ENCODE peak calls at places on chromosomes 12 and 14, in seven cellular contexts. N is activated CD4-positive, alpha-beta T cell treated with anti-CD3 and anti-CD28 coated beads, Interleukin-2, amount 10 ng/mL, durations not matched to agents 7 days and 5 days; T is left cardiac atrium; G is stimulated activated CD8-positive, alpha-beta memory T cell treated with anti-CD3 and anti-CD28 coated beads, Interleukin-2, amount 100 ng/mL, for 1 hour; Y is cortex of kidney; I is activated CD8-positive, alpha-beta memory T cell treated with anti-CD3 and anti-CD28 coated beads for 1 hour; S is CMK. J is an unnamed sample.
A peak's percentile ranks its signal among the peaks of the same experiment; 100 is the strongest.

GRCh38 chr14:77470192-77470870 is 12.4 kb downstream of the AHSA1 start:
- DNase-seq in N (no peak), T (no peak), G (no peak), Y (no peak), I (no peak), S (no peak), J (no peak)

GRCh38 chr12:132393245-132393795 is 63.9 kb upstream of the GALNT9 start:
- DNase-seq in N (no peak), T (no peak), G (no peak), Y (no peak), I (no peak), S (no peak), J (peak; percentile 80)

GRCh38 chr12:114967187-114967586 is 283.2 kb upstream of the TBX3 start:
- DNase-seq in N (no peak), T (no peak), G (no peak), Y (no peak), I (no peak), S (no peak), J (no peak)

GRCh38 chr14:103890836-103891666 is 37.2 kb upstream of the TDRD9 start:
- DNase-seq in N (no peak), T (no peak), G (no peak), Y (no peak), I (no peak), S (no peak), J (no peak)

GRCh38 chr12:128856035-128856790 is 2.9 kb downstream of the GLT1D1 start:
- DNase-seq in N (no peak), T (no peak), G (no peak), Y (no peak), I (no peak), S (no peak), J (no peak)

GRCh38 chr14:75274899-75275569 is 3.6 kb upstream of the FOS start:
- DNase-seq in N (peak; percentile 51), T (no peak), G (no peak), Y (no peak), I (peak; percentile 33), S (no peak), J (peak; percentile 90)

GRCh38 chr12:83573676-83574075 is 887.0 kb downstream of the TMTC2 start:
- DNase-seq in N (no peak), T (no peak), G (no peak), Y (no peak), I (no peak), S (no peak), J (peak; percentile 45)

GRCh38 chr12:69991683-69992297 is 166.8 kb downstream of the MYRFL start:
- DNase-seq in N (no peak), T (no peak), G (no peak), Y (no peak), I (no peak), S (no peak), J (no peak)

GRCh38 chr12:77253321-77253720 is 188.0 kb upstream of the E2F7 start:
- DNase-seq in N (no peak), T (no peak), G (no peak), Y (no peak), I (no peak), S (no peak), J (no peak)

GRCh38 chr12:90280564-90281058 is 572.0 kb upstream of the ATP2B1 start:
- DNase-seq in N (no peak), T (no peak), G (no peak), Y (no peak), I (no peak), S (no peak), J (no peak)

GRCh38 chr12:9118161-9118560 is 2.4 kb upstream of the A2M start:
- DNase-seq in N (no peak), T (no peak), G (no peak), Y (no peak), I (no peak), S (peak; percentile 75), J (peak; percentile 47)

GRCh38 chr12:95767703-95768102 is 22.9 kb downstream of the NTN4 start:
- DNase-seq in N (no peak), T (no peak), G (no peak), Y (no peak), I (no peak), S (no peak), J (no peak)

GRCh38 chr12:106586803-106587684 is 4.2 kb downstream of the RFX4 start:
- DNase-seq in N (no peak), T (no peak), G (no peak), Y (no peak), I (no peak), S (no peak), J (no peak)

GRCh38 chr14:95200404-95200803 is 43.1 kb upstream of the DICER1 start:
- DNase-seq in N (no peak), T (no peak), G (no peak), Y (no peak), I (no peak), S (no peak), J (no peak)

GRCh38 chr14:24630872-24631477 is 3.0 kb downstream of the GZMB start:
- DNase-seq in N (no peak), T (no peak), G (no peak), Y (no peak), I (no peak), S (no peak), J (no peak)

GRCh38 chr12:95837240-95838038 is 21.3 kb upstream of the SNRPF start:
- DNase-seq in N (no peak), T (no peak), G (no peak), Y (no peak), I (no peak), S (no peak), J (no peak)

GRCh38 chr12:100020370-100020769 is 35.6 kb upstream of the ANKS1B start:
- DNase-seq in N (no peak), T (no peak), G (no peak), Y (no peak), I (no peak), S (no peak), J (no peak)

GRCh38 chr14:50388256-50388931 is 8.3 kb downstream of the CDKL1 start:
- DNase-seq in N (no peak), T (no peak), G (no peak), Y (no peak), I (no peak), S (no peak), J (no peak)

GRCh38 chr12:94263011-94263786 is 114.8 kb downstream of the PLXNC1 start:
- DNase-seq in N (peak; percentile 66), T (no peak), G (peak; percentile 31), Y (no peak), I (peak; percentile 24), S (no peak), J (no peak)

GRCh38 chr12:118164798-118165486 is 29.0 kb downstream of the PEBP1 start:
- DNase-seq in N (peak; percentile 17), T (no peak), G (no peak), Y (no peak), I (no peak), S (no peak), J (no peak)